ENCODE peak calls at places on chromosomes 1 and 21, in eight cellular contexts. Z is posterior cingulate gyrus, R is AG08395, B is NCI-H510A treated with DMSO at 0.1 percent for 48 hours, W is mucosa of gallbladder, H is COR-L47, L is NCI-H1694, S is endothelial cell. O is an unnamed sample.
A peak's percentile ranks its signal among the peaks of the same experiment; 100 is the strongest.

GRCh38 chr1:69197816-69198215 is 369.9 kb upstream of the LRRC7 start:
- DNase-seq in B (no peak), L (no peak), W (no peak), R (no peak), Z (no peak), S (no peak), H (no peak), O (no peak)

GRCh38 chr1:71193153-71193552 is 112.3 kb upstream of the ZRANB2 start:
- DNase-seq in L (no peak), Z (peak; percentile 39), B (no peak), H (no peak), W (peak; percentile 50), S (no peak), R (no peak), O (no peak)

GRCh38 chr1:224689354-224689753 is 73.2 kb downstream of the CNIH3 start:
- DNase-seq in B (no peak), S (no peak), Z (no peak), W (no peak), L (no peak), R (no peak), H (no peak), O (no peak)

GRCh38 chr1:105485207-105485606 is 1571.3 kb upstream of the PRMT6 start:
- DNase-seq in S (no peak), R (peak; percentile 2), Z (no peak), B (no peak), W (no peak), L (no peak), H (no peak), O (no peak)

GRCh38 chr1:85612704-85613361 is 32.3 kb downstream of the CCN1 start:
- DNase-seq in S (no peak), R (peak; percentile 81), B (no peak), W (peak; percentile 59), L (no peak), H (no peak), Z (no peak), O (no peak)

GRCh38 chr1:235708390-235708962 is 58.9 kb upstream of the GNG4 start:
- DNase-seq in R (peak; percentile 29), Z (no peak), B (peak; percentile 8), W (no peak), H (no peak), S (no peak), L (no peak), O (no peak)

GRCh38 chr1:203631946-203632345 is 5.3 kb downstream of the ATP2B4 start:
- DNase-seq in L (no peak), W (no peak), R (no peak), Z (no peak), H (peak; percentile 82), B (no peak), S (no peak), O (no peak)

GRCh38 chr1:27678747-27679146 is 6.8 kb upstream of the IFI6 start:
- DNase-seq in S (no peak), Z (no peak), B (no peak), W (no peak), R (no peak), L (no peak), H (no peak), O (no peak)

GRCh38 chr21:39845581-39846130 is 21.6 kb upstream of the PCP4 start:
- DNase-seq in H (no peak), Z (no peak), B (no peak), R (no peak), L (no peak), W (no peak), S (no peak), O (no peak)

O was measured in left colon.